ENCODE peak calls at places on chromosome 15, in five cellular contexts. N, Z, C, O and S are unnamed samples. For H3K27me3, the result is how much of the 10 kb centered on the place peaks cover.

GRCh38 chr15:40064231-40064894 is 25.4 kb upstream of the SRP14 start:
- DNase-seq in C (no peak), O (no peak), Z (no peak), N (no peak), S (peak)

GRCh38 chr15:63244976-63245645 is 32.3 kb upstream of the APH1B start:
- DNase-seq in N (no peak), Z (no peak), C (no peak), O (no peak), S (no peak)

GRCh38 chr15:61327019-61327631 is 98.0 kb upstream of the RORA start:
- DNase-seq in C (no peak), N (no peak), Z (peak), O (no peak), S (no peak)

GRCh38 chr15:38745136-38745535 is 180.5 kb upstream of the RASGRP1 start:
- DNase-seq in Z (no peak), N (no peak), C (no peak), O (no peak), S (no peak)

GRCh38 chr15:60047701-60048100 is 43.6 kb downstream of the FOXB1 start:
- DNase-seq in N (no peak), Z (no peak), C (no peak), O (no peak), S (no peak)

GRCh38 chr15:44536962-44537727 is at the start of gene EIF3J:
- DNase-seq in O (peak), N (peak), C (peak), Z (peak), S (peak)

GRCh38 chr15:41984622-41985021 is 12.3 kb upstream of the EHD4 start:
- DNase-seq in C (peak), N (no peak), Z (no peak), O (peak), S (no peak)

GRCh38 chr15:48695088-48695834 is 49.8 kb upstream of the FBN1 start:
- DNase-seq in Z (no peak), C (no peak), N (no peak), O (no peak), S (peak)

GRCh38 chr15:79904256-79904655 is 7.4 kb upstream of the MTHFS start:
- DNase-seq in N (no peak), Z (no peak), C (no peak), O (no peak), S (no peak)

GRCh38 chr15:74263473-74263872 is 27.3 kb downstream of the CCDC33 start:
- DNase-seq in C (no peak), Z (no peak), O (no peak), N (no peak), S (no peak)

GRCh38 chr15:61700803-61701202 is 359.4 kb downstream of the VPS13C start:
- DNase-seq in C (no peak), O (no peak), N (no peak), Z (no peak), S (no peak)

GRCh38 chr15:63045438-63046278 is 3.1 kb downstream of the TPM1 start:
- DNase-seq in C (no peak), N (no peak), O (no peak), Z (no peak), S (no peak)

GRCh38 chr15:60969658-60970057 is 259.4 kb downstream of the RORA start:
- DNase-seq in C (no peak), N (no peak), Z (no peak), O (no peak), S (no peak)

GRCh38 chr15:85810075-85810474 is 15.3 kb upstream of the KLHL25 start:
- DNase-seq in C (no peak), Z (no peak), O (no peak), N (peak), S (no peak)

GRCh38 chr15:67228286-67228685 is 26.2 kb downstream of the AAGAB start:
- DNase-seq in O (no peak), Z (no peak), C (no peak), N (no peak), S (no peak)

GRCh38 chr15:47741082-47741481 is 23.8 kb downstream of the SEMA6D start:
- DNase-seq in Z (no peak), N (no peak), O (no peak), C (no peak), S (no peak)

GRCh38 chr15:72235298-72235697 is 4.3 kb upstream of the PKM start:
- DNase-seq in N (no peak), Z (no peak), O (no peak), C (no peak), S (no peak)

GRCh38 chr15:60476713-60477112 is 2.2 kb downstream of the ICE2 start:
- DNase-seq in Z (no peak), N (no peak), O (no peak), C (no peak), S (no peak)

GRCh38 chr15:44738340-44738984 is 2.1 kb downstream of the TRIM69 start:
- DNase-seq in N (no peak), O (no peak), C (no peak), Z (no peak), S (no peak)

GRCh38 chr15:58329781-58330467 is 101.9 kb upstream of the LIPC start:
- DNase-seq in C (no peak), Z (peak), N (peak), O (no peak), S (no peak)

GRCh38 chr15:43412096-43412495 is 41.2 kb downstream of the TUBGCP4 start:
- DNase-seq in N (no peak), Z (no peak), O (no peak), C (no peak), S (no peak)

DNA sequence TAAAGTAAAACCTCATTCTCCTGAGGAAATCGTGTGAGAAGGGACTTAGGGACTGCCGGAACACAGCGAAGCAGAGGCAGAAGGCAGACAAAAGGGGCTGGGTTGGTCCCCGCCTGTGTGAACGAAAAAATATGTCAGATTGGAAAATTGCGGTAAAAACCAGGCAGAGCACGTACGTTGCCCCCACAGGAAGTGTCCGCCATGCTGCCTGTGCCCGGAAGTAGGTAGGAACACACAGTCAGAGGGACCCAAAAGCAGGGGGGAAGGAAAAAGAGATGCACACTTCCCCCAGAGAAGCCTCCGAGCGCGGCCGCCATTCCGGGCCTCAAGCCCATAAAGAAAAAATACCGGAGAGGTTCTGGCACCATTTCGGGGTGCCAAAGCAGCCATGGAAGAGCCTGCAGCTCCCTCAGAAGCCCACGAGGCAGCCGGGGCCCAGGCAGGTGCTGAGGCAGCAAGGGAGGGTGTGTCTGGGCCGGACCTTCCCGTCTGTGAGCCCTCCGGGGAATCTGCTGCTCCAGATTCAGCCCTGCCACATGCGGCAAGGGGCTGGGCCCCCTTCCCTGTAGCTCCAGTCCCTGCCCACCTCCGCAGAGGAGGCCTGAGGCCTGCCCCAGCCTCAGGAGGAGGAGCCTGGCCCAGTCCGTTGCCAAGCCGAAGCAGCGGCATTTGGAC is at the start of gene MKRN3:
- DNase-seq in O (no peak), Z (no peak), C (no peak), N (no peak), S (peak)
- H3K4me3 ChIP-seq in O (peak), Z (peak), C (no peak), N (no peak), S (peak)

DNA sequence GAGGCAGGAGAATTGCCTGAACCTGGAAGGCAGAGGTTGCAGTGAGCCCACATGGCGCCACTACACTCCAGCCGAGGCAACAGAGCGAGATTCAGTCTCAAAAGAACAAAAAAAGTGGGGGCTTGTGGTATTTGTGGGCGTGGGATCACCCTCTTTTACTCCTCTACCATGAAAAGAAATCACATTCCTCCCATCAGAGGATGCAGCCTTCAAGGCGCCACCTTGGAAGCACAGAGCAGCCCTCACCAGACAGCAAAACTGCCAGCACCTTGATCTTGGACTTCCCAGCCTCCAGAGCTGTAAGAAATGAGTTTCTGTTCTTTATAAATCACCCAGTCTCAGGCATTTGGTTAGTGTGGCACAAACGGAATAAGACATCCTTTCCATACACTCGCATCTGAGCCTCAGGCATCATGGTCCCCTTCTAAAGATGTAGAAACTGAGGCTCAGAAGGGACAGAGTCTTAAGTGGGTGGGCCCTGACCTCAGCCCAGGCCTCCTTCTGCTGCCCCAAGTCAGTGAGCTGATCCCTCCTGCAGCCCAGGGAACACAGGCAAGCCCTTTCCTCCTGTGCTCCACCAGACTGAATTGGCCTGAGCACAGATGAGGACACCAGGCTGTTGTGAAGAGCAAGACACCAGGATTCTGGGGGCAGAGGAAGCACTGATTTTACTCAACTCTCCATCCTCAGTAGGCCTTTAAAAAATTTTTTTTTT is 201.7 kb upstream of the LINGO1 start:
- DNase-seq in C (no peak), N (no peak), Z (no peak), O (no peak), S (no peak)
- H3K27me3 ChIP-seq in C (under half), N (under half), Z (under half), O (under half), S (under half)

DNA sequence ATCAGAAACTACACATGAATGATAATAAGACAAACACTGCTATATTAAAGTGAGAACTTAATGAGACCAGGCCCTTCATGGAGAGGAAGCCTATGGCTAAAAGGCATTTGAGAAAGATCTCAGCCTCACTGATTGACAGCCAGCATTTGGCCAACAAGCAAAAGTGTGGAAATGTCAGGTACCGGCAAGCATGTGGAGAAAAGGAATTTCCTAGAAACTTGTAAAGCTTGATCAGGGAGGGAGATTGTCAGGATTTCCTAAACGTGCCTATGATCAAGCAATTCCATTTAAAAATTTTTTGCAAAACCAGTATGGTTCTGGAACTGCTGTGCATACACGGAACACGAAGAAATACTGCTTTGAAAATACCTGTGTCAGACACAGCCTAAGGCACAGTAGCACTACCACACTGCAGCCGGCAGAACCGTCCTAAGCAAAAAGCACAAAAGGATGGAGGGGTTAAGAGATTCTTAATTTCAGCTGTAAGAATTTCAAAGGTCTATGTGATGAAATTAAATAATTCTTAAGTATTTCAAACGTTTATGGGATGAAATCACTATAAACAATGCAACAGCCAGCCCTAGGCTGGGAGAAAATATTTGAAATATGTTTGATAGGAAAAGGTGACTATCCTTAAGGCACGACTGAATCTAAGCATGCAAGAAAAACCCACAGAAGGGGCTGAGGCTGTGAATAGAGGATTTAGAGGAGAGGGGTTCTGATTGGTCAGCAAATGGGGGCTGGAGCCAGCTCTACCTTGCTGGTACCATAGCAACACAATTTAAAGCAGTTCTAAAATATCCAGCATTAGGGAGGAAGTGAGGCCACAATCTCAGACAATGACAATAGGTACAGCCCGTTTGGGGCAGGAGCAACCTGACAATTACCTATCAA is 220.6 kb upstream of the ATP10A start:
- DNase-seq in C (no peak), O (no peak), N (no peak), Z (no peak), S (no peak)
- H3K4me3 ChIP-seq in C (no peak), O (no peak), N (no peak), Z (peak), S (no peak)

GRCh38 chr15:98676586-98677270 is 28.4 kb downstream of the IGF1R start:
- DNase-seq in Z (no peak), C (no peak), N (peak), O (no peak), S (no peak)
- H3K27me3 ChIP-seq in Z (under half), C (under half), N (under half), O (under half), S (under half)

DNA sequence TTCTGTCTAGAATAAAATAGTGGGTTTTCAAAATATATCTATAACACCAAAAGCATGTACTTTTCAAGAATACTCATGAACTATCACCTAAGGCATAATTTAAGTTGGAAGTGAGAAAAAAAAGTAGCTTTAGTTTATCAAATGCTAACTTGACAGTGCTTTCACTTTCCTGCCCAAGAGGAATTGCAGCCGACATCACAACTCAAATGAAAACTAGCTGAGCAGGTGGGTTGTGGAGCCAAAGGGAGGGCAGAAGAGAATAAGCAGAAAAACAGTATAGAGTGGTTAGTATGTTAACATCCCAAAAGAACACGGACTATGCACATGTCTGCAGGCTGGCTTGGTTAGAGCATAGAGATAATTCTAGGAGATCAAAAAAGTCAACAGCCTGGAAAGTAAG is 120.9 kb downstream of the NEDD4 start:
- DNase-seq in C (no peak), N (no peak), O (no peak), Z (no peak), S (no peak)
- H3K4me3 ChIP-seq in C (no peak), N (no peak), O (peak), Z (peak), S (no peak)

GRCh38 chr15:69887018-69887417 is 210.7 kb downstream of the TLE3 start:
- DNase-seq in Z (no peak), N (no peak), C (no peak), O (no peak), S (no peak)

GRCh38 chr15:69888406-69888805 is 209.3 kb downstream of the TLE3 start:
- DNase-seq in O (no peak), C (no peak), Z (no peak), N (no peak), S (no peak)

GRCh38 chr15:69887553-69887952 is 210.2 kb downstream of the TLE3 start:
- DNase-seq in N (no peak), Z (no peak), C (no peak), O (no peak), S (no peak)

GRCh38 chr15:69883306-69883705 is 214.4 kb downstream of the TLE3 start:
- DNase-seq in C (no peak), O (no peak), Z (no peak), N (no peak), S (no peak)

GRCh38 chr15:69885182-69886041 is 212.3 kb downstream of the TLE3 start:
- DNase-seq in C (no peak), O (no peak), Z (no peak), N (no peak), S (no peak)
- H3K27me3 ChIP-seq in C (under half), O (under half), Z (under half), N (under half), S (under half)

GRCh38 chr15:89662893-89663673 is 7.8 kb upstream of the KIF7 start:
- DNase-seq in C (no peak), Z (peak), O (peak), N (peak), S (peak)

GRCh38 chr15:89665449-89666146 is 10.3 kb upstream of the KIF7 start:
- DNase-seq in C (no peak), N (peak), O (peak), Z (peak), S (peak)

GRCh38 chr15:89664441-89664840 is 9.2 kb upstream of the KIF7 start:
- DNase-seq in Z (no peak), N (no peak), O (no peak), C (no peak), S (no peak)

GRCh38 chr15:89666147-89666857 is 11.0 kb upstream of the KIF7 start:
- DNase-seq in Z (no peak), N (no peak), C (no peak), O (no peak), S (no peak)

GRCh38 chr15:89664951-89665350 is 9.7 kb upstream of the KIF7 start:
- DNase-seq in Z (no peak), O (no peak), C (no peak), N (no peak), S (no peak)
- H3K4me3 ChIP-seq in Z (peak), O (peak), C (peak), N (no peak), S (no peak)